ENCODE peak calls at places on chromosomes 5 and 9, in four cellular contexts. O is left cardiac atrium, S is HEK293T, R is amniotic stem cell. G is an unnamed sample.

GRCh38 chr5:116502616-116503015 is 72.0 kb downstream of the SEMA6A start:
- DNase-seq in O (peak), S (no peak), R (no peak), G (peak)

GRCh38 chr9:125462766-125463384 is 201.2 kb downstream of the GAPVD1 start:
- DNase-seq in O (no peak), S (no peak), R (no peak), G (no peak)

GRCh38 chr5:102481044-102481715 is 17.6 kb downstream of the SLCO6A1 start:
- DNase-seq in O (no peak), S (no peak), R (no peak), G (no peak)

GRCh38 chr9:4661165-4662095 is 664 bp upstream of the PLPP6 start:
- DNase-seq in O (no peak), S (no peak), R (no peak), G (no peak)

GRCh38 chr9:133275105-133276000 is at the start of gene ABO:
- DNase-seq in O (peak), S (no peak), R (no peak), G (peak)

GRCh38 chr9:99753436-99753835 is 68.2 kb upstream of the NR4A3 start:
- DNase-seq in O (no peak), S (no peak), R (no peak), G (no peak)

GRCh38 chr5:132487841-132488555 is 2.6 kb downstream of the IRF1 start:
- DNase-seq in O (no peak), S (no peak), R (no peak), G (no peak)

GRCh38 chr9:95722141-95722540 is 153.3 kb upstream of the ERCC6L2 start:
- DNase-seq in O (no peak), S (no peak), R (no peak), G (no peak)

GRCh38 chr9:125772740-125773139 is 25.6 kb downstream of the PBX3 start:
- DNase-seq in O (no peak), S (no peak), R (no peak), G (no peak)